ENCODE peak calls at places on chromosome 15, in nine cellular contexts. Z is NCI-H1092 treated with DMSO at 0.1 percent for 48 hours; J is putamen; R is T-helper 9 cell; D is NCI-H1048; C is CD4-positive, alpha-beta memory T cell; V is activated CD4-positive, CD25-positive, alpha-beta regulatory T cell; O is HTR-8/SVneo; I is activated T-cell treated with anti-CD3 and anti-CD28 coated beads, Interleukin-2, amount 50 U/mL, for 72 hours. Q is an unnamed sample.

GRCh38 chr15:71314956-71315537 is 199.8 kb downstream of the THSD4 start:
- DNase-seq in Z (no peak), J (no peak), R (no peak), D (no peak), C (no peak), V (no peak), O (no peak), I (no peak), Q (no peak)

GRCh38 chr15:33516563-33516962 is 205.8 kb downstream of the RYR3 start:
- DNase-seq in Z (no peak), J (no peak), R (no peak), D (no peak), C (no peak), V (no peak), O (no peak), I (no peak), Q (no peak)

GRCh38 chr15:77209221-77209620 is 138.3 kb upstream of the TSPAN3 start:
- DNase-seq in Z (no peak), J (no peak), R (no peak), D (no peak), C (no peak), V (no peak), O (no peak), I (no peak), Q (no peak)

GRCh38 chr15:32910839-32911238 is 193.0 kb downstream of the GREM1 start:
- DNase-seq in Z (no peak), J (no peak), R (no peak), D (no peak), C (no peak), V (no peak), O (no peak), I (no peak), Q (no peak)

GRCh38 chr15:67248106-67248505 is 6.4 kb downstream of the AAGAB start:
- DNase-seq in Z (no peak), J (no peak), R (no peak), D (no peak), C (no peak), V (no peak), O (no peak), I (no peak), Q (no peak)

GRCh38 chr15:37079726-37080125 is 20.6 kb downstream of the MEIS2 start:
- DNase-seq in Z (no peak), J (peak; percentile 69), R (no peak), D (no peak), C (no peak), V (no peak), O (no peak), I (no peak), Q (no peak)

GRCh38 chr15:44798815-44799214 is 62.5 kb downstream of the TRIM69 start:
- DNase-seq in Z (peak; percentile 1), J (no peak), R (no peak), D (no peak), C (no peak), V (no peak), O (no peak), I (no peak), Q (no peak)

GRCh38 chr15:70026991-70027390 is 70.7 kb downstream of the TLE3 start:
- DNase-seq in Z (no peak), J (no peak), R (no peak), D (no peak), C (no peak), V (no peak), O (no peak), I (no peak), Q (no peak)

GRCh38 chr15:43777293-43777819 is 590 bp upstream of the ELL3 start:
- DNase-seq in Z (peak; percentile 87), J (no peak), R (peak; percentile 84), D (peak; percentile 71), C (peak; percentile 86), V (peak; percentile 63), O (peak; percentile 75), I (peak; percentile 86), Q (peak; percentile 85)

GRCh38 chr15:73717206-73717605 is 33.0 kb downstream of the CD276 start:
- DNase-seq in Z (no peak), J (no peak), R (no peak), D (no peak), C (no peak), V (no peak), O (no peak), I (no peak), Q (no peak)

GRCh38 chr15:65100427-65100826 is 14.6 kb downstream of the UBAP1L start:
- DNase-seq in Z (no peak), J (no peak), R (no peak), D (no peak), C (no peak), V (no peak), O (no peak), I (no peak), Q (no peak)

GRCh38 chr15:55977225-55977624 is 16.2 kb downstream of the NEDD4 start:
- DNase-seq in Z (no peak), J (no peak), R (no peak), D (no peak), C (no peak), V (no peak), O (no peak), I (no peak), Q (no peak)

GRCh38 chr15:29623240-29623639 is 199.0 kb downstream of the TJP1 start:
- DNase-seq in Z (no peak), J (no peak), R (no peak), D (no peak), C (no peak), V (no peak), O (no peak), I (no peak), Q (no peak)

GRCh38 chr15:34065941-34066340 is 26.9 kb upstream of the AVEN start:
- DNase-seq in Z (no peak), J (no peak), R (no peak), D (no peak), C (no peak), V (no peak), O (no peak), I (no peak), Q (no peak)

GRCh38 chr15:80875568-80875967 is 96.4 kb downstream of the CEMIP start:
- DNase-seq in Z (no peak), J (peak; percentile 52), R (no peak), D (no peak), C (no peak), V (no peak), O (no peak), I (no peak), Q (no peak)

GRCh38 chr15:98904466-98905048 is 103.0 kb downstream of the PGPEP1L start:
- DNase-seq in Z (no peak), J (peak; percentile 66), R (no peak), D (no peak), C (no peak), V (no peak), O (peak; percentile 73), I (no peak), Q (no peak)

GRCh38 chr15:95024388-95024787 is 793.0 kb downstream of the MCTP2 start:
- DNase-seq in Z (no peak), J (no peak), R (no peak), D (no peak), C (no peak), V (no peak), O (peak; percentile 4), I (no peak), Q (no peak)

GRCh38 chr15:69443032-69443611 is 9.5 kb upstream of the RPLP1 start:
- DNase-seq in Z (no peak), J (no peak), R (no peak), D (no peak), C (no peak), V (no peak), O (no peak), I (no peak), Q (no peak)

GRCh38 chr15:37783290-37783689 is 151.2 kb upstream of the TMCO5A start:
- DNase-seq in Z (no peak), J (no peak), R (no peak), D (no peak), C (no peak), V (no peak), O (no peak), I (no peak), Q (no peak)

GRCh38 chr15:78680416-78681068 is 39.5 kb upstream of the CHRNB4 start:
- DNase-seq in Z (no peak), J (no peak), R (no peak), D (no peak), C (no peak), V (no peak), O (no peak), I (no peak), Q (no peak)

GRCh38 chr15:49832421-49832980 is 211.7 kb downstream of the DTWD1 start:
- DNase-seq in Z (no peak), J (no peak), R (no peak), D (no peak), C (no peak), V (no peak), O (no peak), I (no peak), Q (no peak)

GRCh38 chr15:34610388-34610787 is 26.9 kb upstream of the GOLGA8B start:
- DNase-seq in Z (no peak), J (no peak), R (no peak), D (no peak), C (peak; percentile 11), V (no peak), O (no peak), I (no peak), Q (no peak)

GRCh38 chr15:77515613-77516012 is 94.9 kb downstream of the HMG20A start:
- DNase-seq in Z (no peak), J (no peak), R (no peak), D (no peak), C (no peak), V (no peak), O (no peak), I (no peak), Q (no peak)